ENCODE peak calls at places on chromosomes 4 and X, in ten cellular contexts. Q, R, N, A, H, J, K, D, O and G are unnamed samples.

GRCh38 chr4:158195297-158195696 is 15.0 kb upstream of the TMEM144 start:
- DNase-seq in D (no peak), J (no peak), R (no peak), O (no peak), A (no peak), K (no peak), Q (no peak), H (no peak), N (no peak), G (no peak)

GRCh38 chrX:68808686-68809357 is 20.0 kb upstream of the EFNB1 start:
- DNase-seq in K (peak; percentile 21), N (no peak), R (no peak), H (no peak), J (no peak), D (no peak), O (peak; percentile 33), Q (no peak), A (no peak), G (no peak)

GRCh38 chr4:152535236-152535902 is 523 bp downstream of the FBXW7 start:
- DNase-seq in N (peak; percentile 71), Q (peak; percentile 77), J (no peak), D (no peak), R (no peak), A (no peak), O (peak; percentile 31), H (peak; percentile 46), K (peak; percentile 55), G (no peak)

GRCh38 chr4:72567821-72568620 is 1.0 kb downstream of the ADAMTS3 start:
- DNase-seq in N (peak; percentile 59), H (no peak), K (peak; percentile 87), A (peak; percentile 88), O (peak; percentile 16), Q (peak; percentile 87), D (peak; percentile 44), J (peak; percentile 84), R (peak; percentile 58), G (peak; percentile 45)

GRCh38 chr4:76830612-76831474 is 67.1 kb downstream of the SOWAHB start:
- DNase-seq in Q (peak; percentile 72), D (peak; percentile 59), K (peak; percentile 50), R (peak; percentile 28), O (no peak), H (no peak), N (peak; percentile 55), J (peak; percentile 40), A (peak; percentile 78), G (no peak)

GRCh38 chr4:72283357-72283756 is 251.6 kb downstream of the NPFFR2 start:
- DNase-seq in H (no peak), O (peak; percentile 1), D (no peak), N (no peak), J (no peak), A (no peak), R (no peak), K (no peak), Q (no peak), G (no peak)

GRCh38 chr4:43822621-43823020 is 626.0 kb downstream of the KCTD8 start:
- DNase-seq in N (no peak), K (no peak), A (no peak), H (no peak), O (no peak), D (no peak), R (no peak), J (no peak), Q (no peak), G (no peak)

GRCh38 chr4:174218127-174218790 is 65.2 kb downstream of the FBXO8 start:
- DNase-seq in J (peak; percentile 30), R (no peak), A (no peak), H (no peak), O (no peak), N (no peak), D (no peak), Q (no peak), K (peak; percentile 46), G (peak; percentile 19)

GRCh38 chr4:118741456-118741855 is 56.3 kb downstream of the METTL14 start:
- DNase-seq in O (no peak), N (no peak), K (no peak), R (no peak), J (no peak), A (no peak), D (no peak), Q (no peak), H (no peak), G (no peak)

GRCh38 chr4:150973626-150974250 is 41.3 kb downstream of the LRBA start:
- DNase-seq in R (no peak), Q (no peak), K (no peak), H (no peak), J (no peak), A (no peak), D (no peak), O (no peak), N (no peak), G (no peak)

GRCh38 chr4:70601422-70602039 is 9.5 kb downstream of the AMBN start:
- DNase-seq in Q (no peak), D (peak; percentile 54), N (no peak), A (peak; percentile 67), J (peak; percentile 67), H (peak; percentile 45), K (peak; percentile 78), O (peak; percentile 81), R (peak; percentile 68), G (peak; percentile 73)

GRCh38 chr4:137611998-137612700 is 79.9 kb upstream of the PCDH18 start:
- DNase-seq in Q (no peak), A (no peak), H (no peak), J (no peak), R (no peak), N (no peak), D (no peak), O (no peak), K (no peak), G (no peak)

GRCh38 chr4:168541608-168541953 is 44.7 kb downstream of the PALLD start:
- DNase-seq in H (no peak), K (no peak), J (no peak), O (no peak), N (no peak), A (no peak), Q (no peak), R (peak; percentile 9), D (no peak), G (no peak)

GRCh38 chrX:13899607-13900006 is 82.7 kb upstream of the GPM6B start:
- DNase-seq in A (peak; percentile 84), D (peak; percentile 26), Q (no peak), H (no peak), K (no peak), J (no peak), N (no peak), O (no peak), R (peak; percentile 34), G (no peak)

GRCh38 chr4:97152159-97152558 is 991.1 kb downstream of the STPG2 start:
- DNase-seq in Q (no peak), J (no peak), K (no peak), N (no peak), O (no peak), H (no peak), R (no peak), D (no peak), A (no peak), G (no peak)

GRCh38 chr4:1683371-1683902 is 676 bp downstream of the FAM53A start:
- DNase-seq in D (peak; percentile 69), A (peak; percentile 75), N (peak; percentile 61), Q (no peak), O (peak; percentile 36), J (no peak), R (no peak), H (no peak), K (no peak), G (peak; percentile 36)

GRCh38 chr4:80071643-80072606 is 1.1 kb downstream of the ANTXR2 start:
- DNase-seq in K (peak; percentile 67), N (peak; percentile 81), A (peak; percentile 67), J (peak; percentile 63), R (peak; percentile 22), H (peak; percentile 62), Q (peak; percentile 80), D (no peak), O (peak; percentile 88), G (peak; percentile 67)

GRCh38 chr4:8940792-8941491 is 69.3 kb upstream of the HMX1 start:
- DNase-seq in J (peak; percentile 49), K (peak; percentile 23), R (peak; percentile 39), O (no peak), Q (no peak), N (no peak), A (no peak), D (no peak), H (no peak), G (peak; percentile 69)
- TF ChIP-seq CTCF in J (peak; percentile 25), K (peak; percentile 47), R (no peak), O (peak; percentile 25), Q (no peak), N (no peak), A (no peak), D (no peak), H (no peak), G (peak; percentile 18)

GRCh38 chrX:40920351-40920750 is 164.9 kb upstream of the USP9X start:
- DNase-seq in D (no peak), N (no peak), A (no peak), K (no peak), R (no peak), O (no peak), H (no peak), Q (no peak), J (no peak), G (no peak)

GRCh38 chrX:40928076-40928475 is 157.2 kb upstream of the USP9X start:
- DNase-seq in N (no peak), A (no peak), O (no peak), K (no peak), D (no peak), J (no peak), Q (no peak), H (no peak), R (no peak), G (no peak)

DNA sequence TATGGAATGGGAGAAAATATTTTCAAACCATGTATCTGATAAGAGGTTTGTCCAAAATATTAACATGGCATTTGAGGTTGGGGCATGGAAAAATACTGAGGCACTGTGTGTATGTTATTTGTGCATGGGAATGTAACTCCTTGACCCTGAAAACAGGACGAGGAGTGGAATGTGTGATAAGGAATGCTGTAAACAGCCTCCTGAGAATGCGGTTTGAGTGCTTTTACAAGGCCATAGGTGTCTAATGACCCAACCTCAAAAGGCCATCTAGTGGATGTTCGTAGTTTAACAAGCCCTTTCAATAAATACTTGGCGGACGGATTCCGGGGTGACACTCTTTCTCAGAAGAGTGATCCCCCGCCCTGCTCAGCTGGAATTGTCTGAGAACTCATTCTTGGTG is 162.9 kb upstream of the USP9X start:
- DNase-seq in R (peak; percentile 32), H (no peak), O (peak; percentile 23), Q (no peak), N (no peak), J (no peak), K (peak; percentile 68), D (no peak), A (no peak), G (no peak)
- TF ChIP-seq CTCF in R (peak; percentile 14), H (no peak), O (peak; percentile 33), Q (no peak), N (no peak), J (peak; percentile 34), K (peak; percentile 55), D (peak; percentile 39), A (no peak), G (no peak)

GRCh38 chr4:107046261-107046660 is 10.1 kb upstream of the DKK2 start:
- DNase-seq in R (no peak), D (no peak), K (no peak), A (no peak), O (no peak), Q (no peak), N (no peak), H (no peak), J (no peak), G (no peak)
- TF ChIP-seq CTCF in R (no peak), D (no peak), K (no peak), A (no peak), O (no peak), Q (no peak), N (no peak), H (no peak), J (no peak), G (no peak)

GRCh38 chrX:86133761-86134160 is 14.5 kb upstream of the DACH2 start:
- DNase-seq in K (no peak), J (no peak), Q (no peak), D (no peak), A (no peak), N (no peak), O (peak; percentile 15), R (no peak), H (no peak), G (no peak)
- TF ChIP-seq CTCF in K (peak; percentile 61), J (peak; percentile 62), Q (peak; percentile 47), D (peak; percentile 61), A (peak; percentile 47), N (no peak), O (peak; percentile 39), R (no peak), H (no peak), G (peak; percentile 42)